ENCODE peak calls at places on chromosomes 7 and 10, in four cellular contexts. M, H, I and C are unnamed samples.
A peak's percentile ranks its signal among the peaks of the same experiment; 100 is the strongest.

GRCh38 chr7:159136013-159136412 is 8.7 kb downstream of the VIPR2 start:
- DNase-seq in M (peak; percentile 17), H (no peak), I (no peak), C (no peak)

GRCh38 chr7:105820667-105821066 is 55.7 kb downstream of the ATXN7L1 start:
- DNase-seq in M (no peak), H (no peak), I (no peak), C (no peak)

GRCh38 chr7:69996132-69996531 is 397.9 kb downstream of the AUTS2 start:
- DNase-seq in M (no peak), H (no peak), I (no peak), C (no peak)

GRCh38 chr10:3094565-3095168 is 27.3 kb downstream of the PFKP start:
- DNase-seq in M (no peak), H (no peak), I (no peak), C (no peak)

GRCh38 chr7:21293771-21294170 is 134.1 kb upstream of the SP4 start:
- DNase-seq in M (no peak), H (no peak), I (no peak), C (no peak)

GRCh38 chr7:85806321-85806720 is 619.5 kb upstream of the SEMA3D start:
- DNase-seq in M (no peak), H (no peak), I (no peak), C (no peak)

GRCh38 chr7:96246972-96247371 is 74.9 kb downstream of the SLC25A13 start:
- DNase-seq in M (no peak), H (no peak), I (no peak), C (no peak)

GRCh38 chr7:73437699-73438416 is 4.3 kb downstream of the FZD9 start:
- DNase-seq in M (no peak), H (no peak), I (peak; percentile 52), C (no peak)

GRCh38 chr7:99042957-99043356 is 101.0 kb downstream of the SMURF1 start:
- DNase-seq in M (no peak), H (no peak), I (no peak), C (no peak)

GRCh38 chr7:2355079-2356008 is 717 bp downstream of the EIF3B start:
- DNase-seq in M (peak; percentile 54), H (no peak), I (peak; percentile 51), C (peak; percentile 17)

GRCh38 chr10:1206101-1206500 is 149.9 kb downstream of the WDR37 start:
- DNase-seq in M (no peak), H (no peak), I (no peak), C (no peak)

GRCh38 chr7:106767073-106767472 is 98.0 kb upstream of the PIK3CG start:
- DNase-seq in M (no peak), H (peak; percentile 28), I (no peak), C (no peak)

GRCh38 chr7:105673367-105674188 is 92.3 kb upstream of the EFCAB10 start:
- DNase-seq in M (peak; percentile 77), H (no peak), I (peak; percentile 70), C (peak; percentile 57)

GRCh38 chr7:128735433-128735832 is 3.7 kb upstream of the CALU start:
- DNase-seq in M (no peak), H (no peak), I (no peak), C (no peak)

GRCh38 chr10:22374489-22375126 is 29.3 kb downstream of the SPAG6 start:
- DNase-seq in M (no peak), H (no peak), I (no peak), C (no peak)

GRCh38 chr7:108568801-108569380 is 615 bp downstream of the THAP5 start:
- DNase-seq in M (no peak), H (no peak), I (no peak), C (no peak)

GRCh38 chr7:115007751-115008150 is 85.9 kb downstream of the MDFIC start:
- DNase-seq in M (no peak), H (no peak), I (peak; percentile 67), C (no peak)

GRCh38 chr7:151901313-151901669 is 24.4 kb upstream of the PRKAG2 start:
- DNase-seq in M (no peak), H (no peak), I (no peak), C (no peak)

GRCh38 chr10:21195149-21195731 is 298.1 kb upstream of the NEBL start:
- DNase-seq in M (no peak), H (no peak), I (no peak), C (peak; percentile 42)

GRCh38 chr7:151568951-151569652 is 49.4 kb upstream of the RHEB start:
- DNase-seq in M (no peak), H (no peak), I (no peak), C (no peak)

GRCh38 chr7:46239856-46240255 is 318.8 kb upstream of the IGFBP3 start:
- DNase-seq in M (no peak), H (peak; percentile 31), I (no peak), C (no peak)

GRCh38 chr10:35388197-35388596 is 51.9 kb downstream of the CCNY start:
- DNase-seq in M (no peak), H (no peak), I (no peak), C (no peak)

GRCh38 chr10:24762966-24763623 is 39.4 kb upstream of the ARHGAP21 start:
- DNase-seq in M (no peak), H (peak; percentile 11), I (no peak), C (no peak)

GRCh38 chr10:132421377-132422168 is 24.6 kb downstream of the PWWP2B start:
- DNase-seq in M (peak; percentile 88), H (peak; percentile 69), I (peak; percentile 90), C (peak; percentile 91)

GRCh38 chr10:49560526-49560925 is 21.6 kb upstream of the ERCC6 start:
- DNase-seq in M (no peak), H (no peak), I (no peak), C (no peak)
- H3K4me1 ChIP-seq in M (no peaks in the 10 kb centered on the region), H (no peaks in the 10 kb centered on the region), I (no peaks in the 10 kb centered on the region), C (no peaks in the 10 kb centered on the region)

GRCh38 chr10:11682896-11683295 is 59.3 kb upstream of the ECHDC3 start:
- DNase-seq in M (no peak), H (no peak), I (no peak), C (no peak)

GRCh38 chr10:11687357-11687771 is 54.8 kb upstream of the ECHDC3 start:
- DNase-seq in M (no peak), H (no peak), I (no peak), C (no peak)

GRCh38 chr10:11685787-11686218 is 56.4 kb upstream of the ECHDC3 start:
- DNase-seq in M (peak; percentile 66), H (peak; percentile 39), I (peak; percentile 90), C (peak; percentile 76)

GRCh38 chr10:11683529-11684320 is 58.5 kb upstream of the ECHDC3 start:
- DNase-seq in M (no peak), H (no peak), I (no peak), C (peak; percentile 63)

GRCh38 chr10:11684717-11685645 is 57.2 kb upstream of the ECHDC3 start:
- DNase-seq in M (peak; percentile 66), H (peak; percentile 80), I (peak; percentile 90), C (peak; percentile 59)
- H3K4me3 ChIP-seq in M (peak overlapping the region; percentile 24), H (peak overlapping the region; percentile 2), I (peak overlapping the region; percentile 43), C (no peak overlapping the region)

GRCh38 chr7:28128608-28129007 is 52.0 kb downstream of the JAZF1 start:
- DNase-seq in M (no peak), H (no peak), I (no peak), C (no peak)

GRCh38 chr7:28126047-28127041 is 54.3 kb downstream of the JAZF1 start:
- DNase-seq in M (no peak), H (no peak), I (peak; percentile 48), C (no peak)

GRCh38 chr7:28133872-28134271 is 46.7 kb downstream of the JAZF1 start:
- DNase-seq in M (no peak), H (no peak), I (no peak), C (no peak)

GRCh38 chr7:28132959-28133745 is 47.4 kb downstream of the JAZF1 start:
- DNase-seq in M (no peak), H (no peak), I (no peak), C (no peak)

GRCh38 chr7:28130277-28130676 is 50.3 kb downstream of the JAZF1 start:
- DNase-seq in M (no peak), H (peak; percentile 86), I (no peak), C (no peak)
- H3K4me1 ChIP-seq in M (peaks cover 12% of the 10 kb centered on the region), H (peaks cover 2% of the 10 kb centered on the region), I (peaks cover 9% of the 10 kb centered on the region), C (no peaks in the 10 kb centered on the region)

GRCh38 chr7:143385891-143386781 is 5.0 kb downstream of the ZYX start:
- DNase-seq in M (peak; percentile 64), H (no peak), I (peak; percentile 62), C (no peak)
- H3K4me3 ChIP-seq in M (peak overlapping the region; percentile 2), H (peak overlapping the region; percentile 29), I (no peak overlapping the region), C (no peak overlapping the region)

DNA sequence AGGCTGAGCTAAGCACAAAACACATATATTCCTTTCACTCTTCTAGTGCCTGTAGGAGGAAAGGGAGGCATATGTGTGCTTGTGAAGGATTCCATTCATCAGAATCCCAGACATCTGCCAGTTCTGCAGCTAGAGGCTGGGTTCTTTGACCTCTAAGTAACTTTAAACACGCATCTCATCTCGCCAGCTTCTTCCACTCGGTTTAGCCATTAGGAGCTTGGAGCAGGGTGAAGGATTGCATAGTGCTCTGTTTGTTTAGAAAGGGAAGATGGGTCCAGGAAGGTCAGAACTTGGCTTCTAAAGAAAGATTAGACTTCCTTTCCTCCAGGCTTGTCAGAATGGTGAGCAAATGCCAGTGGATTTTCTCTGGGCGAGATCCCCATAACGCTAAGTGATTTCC is 43.6 kb downstream of the HK1 start:
- DNase-seq in M (no peak), H (peak; percentile 44), I (no peak), C (no peak)
- H3K4me1 ChIP-seq in M (peaks cover 63% of the 10 kb centered on the region), H (peaks cover 25% of the 10 kb centered on the region), I (peaks cover 23% of the 10 kb centered on the region), C (peaks cover 43% of the 10 kb centered on the region)

GRCh38 chr7:43904533-43905208 is 1.7 kb downstream of the URGCP start:
- DNase-seq in M (no peak), H (peak; percentile 9), I (no peak), C (no peak)
- H3K4me3 ChIP-seq in M (peak overlapping the region; percentile 72), H (peak overlapping the region; percentile 64), I (peak overlapping the region; percentile 98), C (no peak overlapping the region)